ENCODE peak calls at places on chromosome X, in six cellular contexts. T is mammary epithelial cell; G is esophagus squamous epithelium; S is pancreas; V is CD8-positive, alpha-beta T cell; Y is lower lobe of right lung. Z is an unnamed sample. For H3K4me1, the result is how much of the 10 kb centered on the place peaks cover.

GRCh38 chrX:18390941-18391538 is 34.4 kb upstream of the CDKL5 start:
- DNase-seq in T (peak), G (peak), S (peak), V (peak), Y (peak), Z (no peak)

GRCh38 chrX:113470166-113470565 is 629.5 kb upstream of the AMOT start:
- DNase-seq in T (no peak), G (no peak), S (no peak), V (no peak), Y (no peak), Z (peak)

GRCh38 chrX:76555816-76556215 is 128.3 kb downstream of the MAGEE1 start:
- DNase-seq in T (peak), G (no peak), S (no peak), V (no peak), Y (no peak), Z (peak)

GRCh38 chrX:72054776-72055495 is 76.8 kb downstream of the RTL5 start:
- DNase-seq in T (no peak), G (no peak), S (no peak), V (no peak), Y (no peak), Z (no peak)

GRCh38 chrX:123818243-123818642 is 41.6 kb upstream of the XIAP start:
- DNase-seq in T (peak), G (no peak), S (no peak), V (no peak), Y (no peak), Z (no peak)

GRCh38 chrX:82666355-82666754 is 841.7 kb upstream of the POU3F4 start:
- DNase-seq in T (no peak), G (no peak), S (no peak), V (no peak), Y (no peak), Z (no peak)

GRCh38 chrX:30910124-30910860 is 21.2 kb upstream of the TAB3 start:
- DNase-seq in T (no peak), G (no peak), S (no peak), V (no peak), Y (no peak), Z (no peak)

GRCh38 chrX:8967471-8967870 is 66.5 kb downstream of the FAM9B start:
- DNase-seq in T (no peak), G (no peak), S (no peak), V (no peak), Y (no peak), Z (no peak)

GRCh38 chrX:13074297-13075262 is 30.2 kb upstream of the FAM9C start:
- DNase-seq in T (no peak), G (no peak), S (no peak), V (no peak), Y (no peak), Z (no peak)

GRCh38 chrX:53239474-53239873 is 14.5 kb upstream of the KDM5C start:
- DNase-seq in T (no peak), G (no peak), S (no peak), V (no peak), Y (no peak), Z (no peak)

GRCh38 chrX:36684053-36684452 is 324.1 kb upstream of the FAM47C start:
- DNase-seq in T (no peak), G (no peak), S (no peak), V (no peak), Y (no peak), Z (no peak)

GRCh38 chrX:69218407-69218806 is 53.2 kb upstream of the PJA1 start:
- DNase-seq in T (no peak), G (no peak), S (no peak), V (no peak), Y (no peak), Z (no peak)

GRCh38 chrX:151983186-151983585 is 8.7 kb upstream of the GABRE start:
- DNase-seq in T (peak), G (no peak), S (no peak), V (no peak), Y (no peak), Z (no peak)

GRCh38 chrX:109841869-109842579 is 109.0 kb upstream of the ACSL4 start:
- DNase-seq in T (peak), G (no peak), S (no peak), V (no peak), Y (no peak), Z (no peak)

GRCh38 chrX:15523088-15523487 is 22.5 kb downstream of the BMX start:
- DNase-seq in T (no peak), G (no peak), S (no peak), V (no peak), Y (no peak), Z (no peak)

GRCh38 chrX:1246816-1247215 is 21.8 kb upstream of the CSF2RA start:
- DNase-seq in T (peak), G (peak), S (peak), V (peak), Y (peak), Z (no peak)

GRCh38 chrX:17559728-17560379 is 177.4 kb upstream of the SCML1 start:
- DNase-seq in T (peak), G (no peak), S (peak), V (no peak), Y (no peak), Z (no peak)

GRCh38 chrX:132758778-132759177 is 199.7 kb downstream of the HS6ST2 start:
- DNase-seq in T (no peak), G (no peak), S (no peak), V (no peak), Y (no peak), Z (no peak)

GRCh38 chrX:18389968-18390367 is 35.4 kb upstream of the CDKL5 start:
- DNase-seq in T (no peak), G (no peak), S (no peak), V (no peak), Y (no peak), Z (no peak)

GRCh38 chrX:113868169-113868568 is 715.7 kb upstream of the HTR2C start:
- DNase-seq in T (no peak), G (no peak), S (no peak), V (no peak), Y (no peak), Z (no peak)

GRCh38 chrX:15915959-15916703 is 61.5 kb upstream of the AP1S2 start:
- DNase-seq in T (no peak), G (no peak), S (no peak), V (no peak), Y (no peak), Z (no peak)

GRCh38 chrX:16239211-16239610 is 71.9 kb downstream of the MAGEB17 start:
- DNase-seq in T (peak), G (no peak), S (no peak), V (no peak), Y (no peak), Z (no peak)

GRCh38 chrX:134235236-134235635 is 1.7 kb upstream of the CCDC160 start:
- DNase-seq in T (no peak), G (no peak), S (no peak), V (no peak), Y (no peak), Z (no peak)

GRCh38 chrX:154373340-154374306 is 811 bp downstream of the FLNA start:
- DNase-seq in T (peak), G (no peak), S (peak), V (no peak), Y (no peak), Z (no peak)

GRCh38 chrX:47958943-47959342 is 44.8 kb downstream of the ZNF182 start:
- DNase-seq in T (no peak), G (no peak), S (no peak), V (no peak), Y (no peak), Z (peak)

GRCh38 chrX:150547511-150548115 is 20.8 kb upstream of the MTM1 start:
- DNase-seq in T (no peak), G (peak), S (peak), V (no peak), Y (peak), Z (no peak)
- H3K4me3 ChIP-seq in T (peak), G (peak), S (no peak), V (peak), Y (peak), Z (no peak)

GRCh38 chrX:25646156-25646555 is 492.0 kb upstream of the MAGEB18 start:
- DNase-seq in T (no peak), G (no peak), S (no peak), V (no peak), Y (no peak), Z (no peak)

GRCh38 chrX:25640276-25640675 is 497.9 kb upstream of the MAGEB18 start:
- DNase-seq in T (no peak), G (no peak), S (no peak), V (no peak), Y (no peak), Z (no peak)
- H3K27ac ChIP-seq in T (no peak), G (no peak), S (no peak), V (no peak), Y (no peak), Z (no peak)

GRCh38 chrX:119647552-119648420 is 41.6 kb upstream of the NKRF start:
- DNase-seq in T (no peak), G (no peak), S (no peak), V (peak), Y (no peak), Z (no peak)
- H3K4me1 ChIP-seq in T (under half), G (under half), S (under half), V (under half), Y (under half), Z (under half)

GRCh38 chrX:120429776-120430535 is 39.1 kb downstream of the LAMP2 start:
- DNase-seq in T (no peak), G (no peak), S (no peak), V (no peak), Y (no peak), Z (no peak)
- H3K4me3 ChIP-seq in T (no peak), G (no peak), S (no peak), V (no peak), Y (no peak), Z (no peak)

DNA sequence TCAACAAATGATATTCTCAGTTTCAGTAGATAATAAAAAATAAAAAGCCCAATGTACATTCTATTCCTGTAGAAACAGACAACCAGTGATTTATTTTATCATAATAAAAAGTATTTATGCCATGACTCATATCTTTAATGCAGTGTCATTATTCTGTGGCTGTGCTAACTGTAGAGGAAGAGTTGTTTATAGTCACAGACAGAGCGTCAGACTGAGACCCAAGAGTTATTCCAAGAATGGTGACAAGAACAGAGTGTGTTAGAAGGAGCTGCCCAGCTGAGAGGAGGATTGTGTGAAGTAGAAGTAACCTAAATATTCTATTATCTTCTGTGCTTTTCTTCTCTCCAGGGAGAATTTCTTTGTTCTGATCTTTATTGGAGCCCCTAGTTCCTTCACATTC is 210.7 kb downstream of the PPP1R2C start:
- DNase-seq in T (no peak), G (no peak), S (no peak), V (no peak), Y (no peak), Z (no peak)
- H3K27ac ChIP-seq in T (no peak), G (no peak), S (no peak), V (no peak), Y (no peak), Z (no peak)

DNA sequence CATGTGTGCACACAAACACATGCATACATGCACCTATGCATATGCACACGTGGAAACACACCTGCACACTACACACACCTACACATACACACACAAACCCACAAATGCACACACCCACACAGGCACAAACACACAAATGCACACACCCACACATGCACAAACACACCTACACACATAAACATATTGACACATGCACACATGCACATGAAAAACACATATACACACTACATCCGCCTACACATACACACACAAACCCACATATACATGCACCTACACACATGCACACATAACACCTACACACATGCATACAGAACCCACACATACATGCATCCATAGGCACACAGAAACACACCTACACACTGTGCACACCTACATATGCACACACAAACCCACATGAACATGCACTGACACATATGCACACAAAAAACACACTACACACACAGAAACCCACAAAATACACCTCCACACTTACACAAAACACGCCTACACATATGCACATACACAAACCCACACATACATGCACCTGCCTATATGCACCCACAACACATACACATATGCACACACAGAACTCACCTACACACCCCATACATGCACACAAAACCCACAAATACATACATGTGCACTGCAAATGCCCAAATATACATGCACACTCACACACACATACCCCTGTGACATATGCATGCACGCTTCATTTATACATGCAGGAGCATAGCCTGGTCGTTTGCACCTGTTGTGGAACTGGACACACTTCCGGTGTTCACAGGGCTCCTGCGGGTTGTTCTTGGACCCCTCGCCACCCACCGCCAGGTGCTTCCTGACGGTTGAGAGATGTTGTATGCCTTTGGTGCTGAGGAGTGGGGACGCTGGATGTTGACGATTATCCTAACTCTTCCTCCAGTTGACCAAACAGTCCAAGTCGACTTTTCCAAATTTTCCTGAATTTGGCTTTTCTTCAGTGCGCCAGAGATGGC is 22.1 kb downstream of the CD99 start:
- DNase-seq in T (no peak), G (no peak), S (no peak), V (no peak), Y (no peak), Z (no peak)
- H3K4me1 ChIP-seq in T (under half), G (under half), S (under half), V (under half), Y (under half), Z (under half)

GRCh38 chrX:45771560-45772340 is 571.1 kb upstream of the DIPK2B start:
- DNase-seq in T (peak), G (no peak), S (no peak), V (peak), Y (peak), Z (no peak)

GRCh38 chrX:45768666-45769065 is 568.0 kb upstream of the DIPK2B start:
- DNase-seq in T (no peak), G (no peak), S (no peak), V (no peak), Y (no peak), Z (no peak)

GRCh38 chrX:45769919-45770582 is 569.4 kb upstream of the DIPK2B start:
- DNase-seq in T (peak), G (peak), S (peak), V (no peak), Y (peak), Z (no peak)

GRCh38 chrX:45774961-45775360 is 574.3 kb upstream of the DIPK2B start:
- DNase-seq in T (peak), G (no peak), S (no peak), V (no peak), Y (no peak), Z (no peak)

DNA sequence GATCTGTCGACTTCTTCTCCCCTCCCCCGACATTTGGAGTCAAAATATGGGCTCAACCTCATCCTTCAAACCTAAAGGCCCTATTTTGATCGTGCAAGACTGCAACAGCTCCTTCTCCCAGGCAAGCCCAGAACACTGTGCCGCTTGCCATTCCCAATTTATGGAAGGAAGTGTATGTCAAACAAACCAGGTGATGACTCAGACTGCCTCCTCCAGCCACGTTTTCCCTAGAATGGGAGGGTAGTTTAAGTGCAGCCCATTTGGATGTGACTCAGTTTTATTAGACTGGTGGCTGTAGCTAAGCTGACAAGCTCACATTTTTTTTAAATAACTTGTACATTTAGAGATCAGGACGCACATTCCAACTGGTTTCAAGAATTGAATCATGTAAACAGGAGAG is 570.4 kb upstream of the DIPK2B start:
- DNase-seq in T (peak), G (no peak), S (peak), V (no peak), Y (no peak), Z (no peak)
- H3K4me3 ChIP-seq in T (peak), G (peak), S (no peak), V (peak), Y (peak), Z (no peak)

GRCh38 chrX:107673933-107674479 is 45.7 kb downstream of the PRPS1 start:
- DNase-seq in T (peak), G (peak), S (peak), V (peak), Y (peak), Z (no peak)
- H3K27ac ChIP-seq in T (peak), G (peak), S (peak), V (peak), Y (peak), Z (no peak)

GRCh38 chrX:39016551-39016950 is 215.3 kb downstream of the MID1IP1 start:
- DNase-seq in T (no peak), G (no peak), S (peak), V (no peak), Y (no peak), Z (no peak)
- H3K4me1 ChIP-seq in T (under half), G (under half), S (under half), V (under half), Y (under half), Z (under half)